ENCODE peak calls at places on chromosomes 3 and 15, in eight cellular contexts. F is cardiac fibroblast, X is NCI-H2029 treated with DMSO at 0.1 percent for 48 hours, A is heart left ventricle, D is iPS-NIHi11, H is AG08395, Y is NB4, V is occipital lobe. L is an unnamed sample.
A peak's percentile ranks its signal among the peaks of the same experiment; 100 is the strongest.

GRCh38 chr3:90136468-90137191 is 1029.2 kb downstream of the EPHA3 start:
- DNase-seq in Y (no peak), H (no peak), V (no peak), X (no peak), F (no peak), D (no peak), A (no peak), L (no peak)

GRCh38 chr3:18237251-18238005 is 187.7 kb downstream of the SATB1 start:
- DNase-seq in V (no peak), X (peak; percentile 10), D (no peak), A (peak; percentile 29), Y (no peak), H (peak; percentile 35), F (peak; percentile 74), L (no peak)

GRCh38 chr15:44296625-44297524 is 8.4 kb downstream of the GOLM2 start:
- DNase-seq in V (no peak), A (no peak), F (peak; percentile 73), D (peak; percentile 50), X (peak; percentile 51), H (peak; percentile 32), Y (peak; percentile 85), L (no peak)

GRCh38 chr3:133548090-133548489 is 25.4 kb upstream of the CDV3 start:
- DNase-seq in Y (no peak), X (no peak), H (peak; percentile 75), A (no peak), D (no peak), V (no peak), F (peak; percentile 43), L (no peak)

GRCh38 chr15:77546050-77546501 is 86.6 kb downstream of the LINGO1 start:
- DNase-seq in X (no peak), D (no peak), A (no peak), H (peak; percentile 89), V (no peak), Y (peak; percentile 80), F (peak; percentile 77), L (no peak)

GRCh38 chr3:30226606-30227151 is 379.7 kb upstream of the TGFBR2 start:
- DNase-seq in H (no peak), F (no peak), A (no peak), D (no peak), Y (no peak), X (no peak), V (no peak), L (no peak)

GRCh38 chr15:29821416-29822099 is 710 bp downstream of the TJP1 start:
- DNase-seq in D (peak; percentile 63), X (no peak), V (no peak), H (peak; percentile 75), Y (no peak), A (peak; percentile 79), F (peak; percentile 83), L (peak; percentile 61)

GRCh38 chr3:57557088-57557537 is 1.0 kb downstream of the PDE12 start:
- DNase-seq in X (no peak), H (peak; percentile 49), A (no peak), Y (peak; percentile 73), F (peak; percentile 60), V (no peak), D (peak; percentile 16), L (no peak)

GRCh38 chr3:86934851-86935250 is 56.1 kb downstream of the VGLL3 start:
- DNase-seq in A (no peak), H (no peak), F (peak; percentile 46), X (no peak), Y (no peak), V (no peak), D (no peak), L (no peak)

GRCh38 chr3:122680381-122681293 is at the start of gene PARP14:
- DNase-seq in X (peak; percentile 57), Y (peak; percentile 73), A (peak; percentile 73), V (peak; percentile 32), H (peak; percentile 57), F (peak; percentile 72), D (peak; percentile 55), L (peak; percentile 30)

GRCh38 chr3:149603126-149604074 is 54.4 kb downstream of the WWTR1 start:
- DNase-seq in F (peak; percentile 71), V (no peak), D (no peak), X (no peak), Y (no peak), H (peak; percentile 75), A (no peak), L (no peak)

GRCh38 chr3:195438371-195438770 is 4.4 kb downstream of the ACAP2 start:
- DNase-seq in Y (no peak), V (no peak), H (no peak), F (no peak), X (no peak), D (no peak), A (no peak), L (no peak)

GRCh38 chr3:166013073-166013679 is 176.0 kb upstream of the BCHE start:
- DNase-seq in Y (peak; percentile 45), H (no peak), D (peak; percentile 16), V (no peak), F (peak; percentile 56), X (peak; percentile 1), A (no peak), L (no peak)

GRCh38 chr3:17798000-17798399 is 55.6 kb upstream of the TBC1D5 start:
- DNase-seq in F (no peak), Y (peak; percentile 7), H (no peak), A (no peak), V (no peak), D (peak; percentile 48), X (no peak), L (no peak)

GRCh38 chr3:25557641-25558040 is 107.1 kb downstream of the TOP2B start:
- DNase-seq in F (peak; percentile 17), X (no peak), H (no peak), D (no peak), A (no peak), Y (no peak), V (no peak), L (no peak)

GRCh38 chr15:60745469-60745971 is 266.6 kb upstream of the ICE2 start:
- DNase-seq in V (no peak), X (no peak), Y (no peak), F (peak; percentile 64), D (no peak), H (peak; percentile 50), A (peak; percentile 76), L (no peak)

GRCh38 chr3:25117005-25117593 is 311.0 kb upstream of the RARB start:
- DNase-seq in F (no peak), Y (no peak), D (no peak), V (no peak), A (no peak), H (no peak), X (no peak), L (no peak)

GRCh38 chr3:102096066-102096465 is 246.8 kb downstream of the NFKBIZ start:
- DNase-seq in X (no peak), H (no peak), V (no peak), A (no peak), D (no peak), Y (no peak), F (no peak), L (no peak)

GRCh38 chr3:191328963-191329653 is at the start of gene CCDC50:
- DNase-seq in F (peak; percentile 80), Y (peak; percentile 79), H (peak; percentile 73), V (peak; percentile 77), X (peak; percentile 42), A (peak; percentile 92), D (peak; percentile 86), L (peak; percentile 52)

GRCh38 chr3:112799946-112800345 is 46.7 kb downstream of the CD200R1L start:
- DNase-seq in X (peak; percentile 86), V (no peak), Y (no peak), D (no peak), F (peak; percentile 23), H (no peak), A (no peak), L (no peak)

GRCh38 chr3:5441401-5441800 is 253.9 kb downstream of the EDEM1 start:
- DNase-seq in A (no peak), X (no peak), H (no peak), Y (peak; percentile 35), V (no peak), D (no peak), F (no peak), L (no peak)

GRCh38 chr15:98628216-98628615 is 20.1 kb upstream of the IGF1R start:
- DNase-seq in H (no peak), D (no peak), A (no peak), V (no peak), X (no peak), Y (no peak), F (no peak), L (no peak)

GRCh38 chr3:112653881-112654300 is 12.9 kb upstream of the CCDC80 start:
- DNase-seq in D (no peak), X (no peak), Y (no peak), V (no peak), F (peak; percentile 98), A (peak; percentile 84), H (peak; percentile 82), L (no peak)

GRCh38 chr3:45480218-45480617 is 91.8 kb downstream of the LARS2 start:
- DNase-seq in V (no peak), X (no peak), F (no peak), D (no peak), A (no peak), Y (no peak), H (peak; percentile 4), L (no peak)

GRCh38 chr15:101669744-101670143 is 17.6 kb upstream of the TM2D3 start:
- DNase-seq in F (peak; percentile 72), H (no peak), D (no peak), Y (peak; percentile 44), A (no peak), V (no peak), X (no peak), L (no peak)

GRCh38 chr3:156495816-156496215 is 59.1 kb downstream of the SSR3 start:
- DNase-seq in D (no peak), A (no peak), H (no peak), Y (no peak), X (no peak), F (no peak), V (no peak), L (no peak)

GRCh38 chr3:169966951-169967915 is 626 bp downstream of the SEC62 start:
- DNase-seq in H (peak; percentile 58), X (peak; percentile 22), D (peak; percentile 76), V (peak; percentile 43), Y (peak; percentile 80), A (peak; percentile 72), F (peak; percentile 60), L (no peak)

GRCh38 chr3:138944842-138945645 is 1.9 kb downstream of the FOXL2 start:
- DNase-seq in X (no peak), A (no peak), D (peak; percentile 37), V (no peak), F (no peak), H (no peak), Y (peak; percentile 71), L (no peak)

GRCh38 chr3:66962624-66963023 is 35.5 kb upstream of the KBTBD8 start:
- DNase-seq in A (no peak), D (no peak), X (no peak), H (no peak), V (no peak), F (no peak), Y (no peak), L (no peak)

GRCh38 chr3:46146021-46146420 is 62.1 kb downstream of the CCR1 start:
- DNase-seq in X (no peak), H (no peak), F (no peak), A (no peak), D (no peak), V (no peak), Y (no peak), L (no peak)

GRCh38 chr3:173055228-173055933 is 85.7 kb downstream of the SPATA16 start:
- DNase-seq in A (no peak), Y (no peak), X (no peak), V (no peak), D (no peak), H (no peak), F (no peak), L (no peak)

GRCh38 chr3:8755564-8756237 is 13.7 kb downstream of the OXTR start:
- DNase-seq in H (peak; percentile 30), D (peak; percentile 51), Y (peak; percentile 13), F (peak; percentile 41), A (no peak), X (peak; percentile 13), V (no peak), L (no peak)

GRCh38 chr3:183178833-183179549 is 16.5 kb upstream of the LAMP3 start:
- DNase-seq in Y (peak; percentile 68), V (peak; percentile 56), H (peak; percentile 21), X (no peak), D (peak; percentile 79), A (peak; percentile 41), F (peak; percentile 79), L (no peak)

GRCh38 chr15:90427185-90427584 is 39.1 kb downstream of the IQGAP1 start:
- DNase-seq in F (no peak), A (no peak), H (no peak), D (no peak), Y (no peak), V (no peak), X (no peak), L (no peak)

L was measured in nucleus accumbens.